ENCODE peak calls at places on chromosome 14, in five cellular contexts. One of them, this sample, is unnamed.

GRCh38 chr14:56374421-56374820 is 205.2 kb upstream of the TMEM260 start:
- DNase-seq in K562: no peak
- DNase-seq in uterus: no peak
- DNase-seq in ascending aorta: no peak
- DNase-seq in PC-9: no peak
- DNase-seq in this sample: no peak

GRCh38 chr14:61662437-61663311 is 32.6 kb upstream of the HIF1A start:
- DNase-seq in uterus: no peak
- DNase-seq in ascending aorta: no peak
- DNase-seq in PC-9: peak; percentile 69
- DNase-seq in K562: peak; percentile 54
- DNase-seq in this sample: peak; percentile 4

GRCh38 chr14:45252356-45253069 is 489 bp downstream of the MIS18BP1 start:
- DNase-seq in K562: peak; percentile 39
- DNase-seq in uterus: no peak
- DNase-seq in PC-9: no peak
- DNase-seq in ascending aorta: no peak
- DNase-seq in this sample: peak; percentile 12

GRCh38 chr14:20546877-20547276 is 14.0 kb downstream of the RNASE9 start:
- DNase-seq in uterus: no peak
- DNase-seq in K562: peak; percentile 12
- DNase-seq in ascending aorta: no peak
- DNase-seq in PC-9: no peak
- DNase-seq in this sample: no peak

GRCh38 chr14:95200404-95200803 is 43.1 kb upstream of the DICER1 start:
- DNase-seq in uterus: no peak
- DNase-seq in K562: no peak
- DNase-seq in ascending aorta: no peak
- DNase-seq in PC-9: no peak
- DNase-seq in this sample: no peak

GRCh38 chr14:20751963-20752562 is 6.4 kb downstream of the EDDM3A start:
- DNase-seq in ascending aorta: no peak
- DNase-seq in PC-9: no peak
- DNase-seq in K562: no peak
- DNase-seq in uterus: no peak
- DNase-seq in this sample: no peak

GRCh38 chr14:91330846-91331245 is 86.3 kb upstream of the GPR68 start:
- DNase-seq in PC-9: no peak
- DNase-seq in uterus: no peak
- DNase-seq in ascending aorta: no peak
- DNase-seq in K562: no peak
- DNase-seq in this sample: no peak

GRCh38 chr14:50340945-50341344 is 28.8 kb downstream of the DMAC2L start:
- DNase-seq in K562: no peak
- DNase-seq in ascending aorta: no peak
- DNase-seq in PC-9: no peak
- DNase-seq in uterus: no peak
- DNase-seq in this sample: peak; percentile 47

GRCh38 chr14:32073537-32074189 is 3.4 kb upstream of the ARHGAP5 start:
- DNase-seq in PC-9: peak; percentile 32
- DNase-seq in ascending aorta: peak; percentile 79
- DNase-seq in uterus: no peak
- DNase-seq in K562: peak; percentile 76
- DNase-seq in this sample: peak; percentile 74

GRCh38 chr14:65277580-65278270 is 134.8 kb upstream of the FUT8 start:
- DNase-seq in ascending aorta: no peak
- DNase-seq in uterus: no peak
- DNase-seq in PC-9: no peak
- DNase-seq in K562: peak; percentile 42
- DNase-seq in this sample: peak; percentile 28

GRCh38 chr14:81132492-81132891 is 88.3 kb downstream of the GTF2A1 start:
- DNase-seq in PC-9: no peak
- DNase-seq in K562: no peak
- DNase-seq in uterus: no peak
- DNase-seq in ascending aorta: no peak
- DNase-seq in this sample: no peak

GRCh38 chr14:38342803-38343202 is 86.9 kb upstream of the CLEC14A start:
- DNase-seq in uterus: no peak
- DNase-seq in K562: no peak
- DNase-seq in ascending aorta: no peak
- DNase-seq in PC-9: peak; percentile 9
- DNase-seq in this sample: no peak

GRCh38 chr14:40417777-40418401 is 985.7 kb upstream of the FBXO33 start:
- DNase-seq in K562: peak; percentile 4
- DNase-seq in ascending aorta: no peak
- DNase-seq in uterus: no peak
- DNase-seq in PC-9: peak; percentile 32
- DNase-seq in this sample: peak; percentile 71

GRCh38 chr14:88039197-88039596 is 34.3 kb downstream of the GPR65 start:
- DNase-seq in ascending aorta: no peak
- DNase-seq in K562: no peak
- DNase-seq in uterus: no peak
- DNase-seq in PC-9: no peak
- DNase-seq in this sample: no peak

GRCh38 chr14:95098984-95099599 is 58.2 kb downstream of the DICER1 start:
- DNase-seq in K562: peak; percentile 66
- DNase-seq in ascending aorta: peak; percentile 75
- DNase-seq in PC-9: no peak
- DNase-seq in uterus: peak; percentile 54
- DNase-seq in this sample: peak; percentile 86

GRCh38 chr14:33686856-33687255 is 264.0 kb downstream of the EGLN3 start:
- DNase-seq in uterus: no peak
- DNase-seq in K562: no peak
- DNase-seq in ascending aorta: no peak
- DNase-seq in PC-9: no peak
- DNase-seq in this sample: no peak

GRCh38 chr14:30064454-30064853 is 136.8 kb upstream of the PRKD1 start:
- DNase-seq in K562: no peak
- DNase-seq in PC-9: no peak
- DNase-seq in uterus: no peak
- DNase-seq in ascending aorta: no peak
- DNase-seq in this sample: no peak

GRCh38 chr14:72962829-72963312 is 36.6 kb downstream of the DCAF4 start:
- DNase-seq in uterus: no peak
- DNase-seq in ascending aorta: no peak
- DNase-seq in PC-9: peak; percentile 78
- DNase-seq in K562: peak; percentile 67
- DNase-seq in this sample: peak; percentile 44

GRCh38 chr14:69615471-69616407 is 4.3 kb downstream of the SUSD6 start:
- DNase-seq in uterus: peak; percentile 63
- DNase-seq in K562: peak; percentile 27
- DNase-seq in PC-9: no peak
- DNase-seq in ascending aorta: peak; percentile 83
- DNase-seq in this sample: no peak

GRCh38 chr14:67973415-67973814 is 153.8 kb downstream of the RAD51B start:
- DNase-seq in PC-9: no peak
- DNase-seq in ascending aorta: no peak
- DNase-seq in K562: no peak
- DNase-seq in uterus: no peak
- DNase-seq in this sample: no peak

GRCh38 chr14:53840444-53840843 is 116.2 kb downstream of the BMP4 start:
- DNase-seq in K562: no peak
- DNase-seq in PC-9: peak; percentile 35
- DNase-seq in uterus: no peak
- DNase-seq in ascending aorta: no peak
- DNase-seq in this sample: no peak

GRCh38 chr14:57526942-57527341 is 33.3 kb upstream of the CCDC198 start:
- DNase-seq in ascending aorta: no peak
- DNase-seq in K562: peak; percentile 3
- DNase-seq in uterus: no peak
- DNase-seq in PC-9: no peak
- DNase-seq in this sample: peak; percentile 58

GRCh38 chr14:69685217-69685616 is 73.8 kb downstream of the SUSD6 start:
- DNase-seq in K562: peak; percentile 60
- DNase-seq in uterus: no peak
- DNase-seq in PC-9: no peak
- DNase-seq in ascending aorta: no peak
- DNase-seq in this sample: no peak

GRCh38 chr14:106491851-106492250 is 965.5 kb downstream of the TMEM121 start:
- DNase-seq in uterus: no peak
- DNase-seq in K562: peak; percentile 21
- DNase-seq in ascending aorta: no peak
- DNase-seq in PC-9: peak; percentile 11
- DNase-seq in this sample: no peak

GRCh38 chr14:68780358-68781160 is 12.3 kb downstream of the ZFP36L1 start:
- DNase-seq in uterus: peak; percentile 84
- DNase-seq in PC-9: no peak
- DNase-seq in K562: peak; percentile 82
- DNase-seq in ascending aorta: peak; percentile 74
- DNase-seq in this sample: peak; percentile 51

GRCh38 chr14:33592298-33592697 is 358.6 kb downstream of the EGLN3 start:
- DNase-seq in ascending aorta: no peak
- DNase-seq in K562: no peak
- DNase-seq in PC-9: no peak
- DNase-seq in uterus: no peak
- DNase-seq in this sample: no peak

GRCh38 chr14:35161231-35161630 is 38.9 kb downstream of the PRORP start:
- DNase-seq in K562: no peak
- DNase-seq in ascending aorta: no peak
- DNase-seq in PC-9: no peak
- DNase-seq in uterus: no peak
- DNase-seq in this sample: no peak

GRCh38 chr14:76784881-76785280 is 23.6 kb downstream of the VASH1 start:
- DNase-seq in PC-9: peak; percentile 80
- DNase-seq in uterus: peak; percentile 81
- DNase-seq in K562: peak; percentile 86
- DNase-seq in ascending aorta: peak; percentile 92
- DNase-seq in this sample: peak; percentile 94

GRCh38 chr14:95003099-95003960 is 154.0 kb downstream of the DICER1 start:
- DNase-seq in PC-9: no peak
- DNase-seq in uterus: no peak
- DNase-seq in ascending aorta: no peak
- DNase-seq in K562: no peak
- DNase-seq in this sample: no peak

GRCh38 chr14:22766457-22767322 is at the start of gene OXA1L:
- DNase-seq in uterus: peak; percentile 98
- DNase-seq in K562: peak; percentile 98
- DNase-seq in ascending aorta: peak; percentile 98
- DNase-seq in PC-9: peak; percentile 88
- DNase-seq in this sample: peak; percentile 96
- TF ChIP-seq CTCF in uterus: no peak
- TF ChIP-seq CTCF in K562: no peak
- TF ChIP-seq CTCF in ascending aorta: no peak
- TF ChIP-seq CTCF in PC-9: no peak
- TF ChIP-seq CTCF in this sample: no peak

DNA sequence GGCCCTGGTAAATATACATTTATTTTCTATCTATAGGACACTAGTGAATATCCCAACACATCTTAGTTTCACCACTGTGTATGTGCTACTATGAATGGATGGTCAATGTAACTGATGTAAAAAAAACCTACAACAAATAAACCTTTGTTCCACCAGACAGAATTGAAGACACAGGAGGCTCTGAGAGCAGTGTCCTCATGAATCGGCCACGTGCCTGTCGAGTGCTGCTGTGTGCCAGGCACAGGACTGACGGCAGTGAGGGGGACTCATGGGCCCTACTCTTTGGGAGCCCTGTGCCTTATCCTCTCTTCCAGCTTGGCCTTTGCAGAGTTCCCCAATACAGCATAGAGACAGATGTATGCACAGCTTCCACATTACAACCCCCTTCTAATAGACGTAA is 18.2 kb downstream of the CINP start:
- DNase-seq in PC-9: no peak
- DNase-seq in ascending aorta: no peak
- DNase-seq in K562: no peak
- DNase-seq in uterus: no peak
- DNase-seq in this sample: no peak
- H3K9me3 ChIP-seq in PC-9: no peaks in the 10 kb centered on the region
- H3K9me3 ChIP-seq in ascending aorta: no peaks in the 10 kb centered on the region
- H3K9me3 ChIP-seq in K562: no peaks in the 10 kb centered on the region
- H3K9me3 ChIP-seq in uterus: no peaks in the 10 kb centered on the region
- H3K9me3 ChIP-seq in this sample: no peaks in the 10 kb centered on the region

GRCh38 chr14:100709252-100709955 is 17.3 kb upstream of the DLK1 start:
- DNase-seq in uterus: peak; percentile 50
- DNase-seq in ascending aorta: no peak
- DNase-seq in K562: no peak
- DNase-seq in PC-9: no peak
- DNase-seq in this sample: peak; percentile 75
- TF ChIP-seq CTCF in uterus: peak; percentile 40
- TF ChIP-seq CTCF in ascending aorta: peak; percentile 63
- TF ChIP-seq CTCF in K562: no peak
- TF ChIP-seq CTCF in PC-9: no peak
- TF ChIP-seq CTCF in this sample: peak; percentile 54

GRCh38 chr14:44108601-44109000 is 398.5 kb downstream of the FSCB start:
- DNase-seq in PC-9: no peak
- DNase-seq in ascending aorta: no peak
- DNase-seq in uterus: no peak
- DNase-seq in K562: no peak
- DNase-seq in this sample: no peak
- H3K9me3 ChIP-seq in PC-9: no peaks in the 10 kb centered on the region
- H3K9me3 ChIP-seq in ascending aorta: no peaks in the 10 kb centered on the region
- H3K9me3 ChIP-seq in uterus: no peaks in the 10 kb centered on the region
- H3K9me3 ChIP-seq in K562: no peaks in the 10 kb centered on the region
- H3K9me3 ChIP-seq in this sample: no peaks in the 10 kb centered on the region

GRCh38 chr14:52146504-52146903 is 77.6 kb upstream of the NID2 start:
- DNase-seq in ascending aorta: no peak
- DNase-seq in uterus: no peak
- DNase-seq in PC-9: no peak
- DNase-seq in K562: no peak
- DNase-seq in this sample: no peak
- TF ChIP-seq CTCF in ascending aorta: no peak
- TF ChIP-seq CTCF in uterus: no peak
- TF ChIP-seq CTCF in PC-9: no peak
- TF ChIP-seq CTCF in K562: no peak
- TF ChIP-seq CTCF in this sample: no peak

DNA sequence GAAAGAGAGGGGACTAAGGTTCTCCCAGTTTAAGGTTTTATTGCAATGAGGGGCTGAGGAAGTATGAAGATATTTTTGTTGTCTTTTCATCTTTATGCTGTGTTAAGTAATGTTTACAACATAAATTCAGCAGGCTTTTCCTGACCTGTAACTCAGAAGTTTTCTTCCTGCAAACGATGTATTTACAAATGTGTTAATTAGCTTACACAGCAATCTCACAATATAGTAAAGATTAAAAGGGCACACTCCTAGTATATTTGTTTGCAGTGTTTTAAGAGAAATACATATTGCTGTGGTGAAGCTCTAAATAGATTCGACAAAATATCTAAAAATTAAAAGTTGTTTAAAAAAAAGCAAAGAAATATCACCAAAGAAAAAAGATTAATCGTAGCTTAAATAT is 55.7 kb downstream of the OR11H12 start:
- DNase-seq in uterus: no peak
- DNase-seq in K562: no peak
- DNase-seq in ascending aorta: no peak
- DNase-seq in PC-9: no peak
- DNase-seq in this sample: no peak
- H3K9me3 ChIP-seq in uterus: no peaks in the 10 kb centered on the region
- H3K9me3 ChIP-seq in K562: no peaks in the 10 kb centered on the region
- H3K9me3 ChIP-seq in ascending aorta: no peaks in the 10 kb centered on the region
- H3K9me3 ChIP-seq in PC-9: no peaks in the 10 kb centered on the region
- H3K9me3 ChIP-seq in this sample: peaks cover 53% of the 10 kb centered on the region

GRCh38 chr14:100708349-100709217 is 18.1 kb upstream of the DLK1 start:
- DNase-seq in K562: no peak
- DNase-seq in ascending aorta: no peak
- DNase-seq in PC-9: peak; percentile 56
- DNase-seq in uterus: peak; percentile 83
- DNase-seq in this sample: peak; percentile 42
- TF ChIP-seq CTCF in K562: no peak
- TF ChIP-seq CTCF in ascending aorta: no peak
- TF ChIP-seq CTCF in PC-9: peak; percentile 66
- TF ChIP-seq CTCF in uterus: no peak
- TF ChIP-seq CTCF in this sample: peak; percentile 28

This sample was measured in neural progenitor cell.